ENCODE peak calls at places on chromosomes 13 and 19, in nine cellular contexts. One of them, this sample, is unnamed.
A peak's percentile ranks its signal among the peaks of the same experiment; 100 is the strongest.

GRCh38 chr19:30102239-30102638 is 160.2 kb downstream of the URI1 start:
- DNase-seq in AG09309: no peak
- DNase-seq in stimulated activated CD8-positive, alpha-beta memory T cell treated with anti-CD3 and anti-CD28 coated beads, Interleukin-12 subunit alpha, Interleukin-12 subunit beta, amount 100 ng/mL, for 1 hour: no peak
- DNase-seq in transverse colon: no peak
- DNase-seq in left ventricle myocardium inferior: no peak
- DNase-seq in activated CD4-positive, alpha-beta T cell treated with anti-CD3 and anti-CD28 coated beads, Interleukin-2, amount 10 ng/mL, durations not matched to agents 24 days and 14 days: no peak
- DNase-seq in stimulated activated CD4-positive, alpha-beta T cell treated with anti-CD3 and anti-CD28 coated beads, Interleukin-1b, Interleukin-23, amount 100 ng/mL, for 24 hours: no peak
- DNase-seq in ascending aorta: no peak
- DNase-seq in C1 segment of cervical spinal cord: no peak
- DNase-seq in this sample: no peak

GRCh38 chr19:46970815-46971214 is 48.8 kb upstream of the NPAS1 start:
- DNase-seq in AG09309: peak; percentile 94
- DNase-seq in stimulated activated CD8-positive, alpha-beta memory T cell treated with anti-CD3 and anti-CD28 coated beads, Interleukin-12 subunit alpha, Interleukin-12 subunit beta, amount 100 ng/mL, for 1 hour: no peak
- DNase-seq in transverse colon: no peak
- DNase-seq in left ventricle myocardium inferior: peak; percentile 66
- DNase-seq in activated CD4-positive, alpha-beta T cell treated with anti-CD3 and anti-CD28 coated beads, Interleukin-2, amount 10 ng/mL, durations not matched to agents 24 days and 14 days: no peak
- DNase-seq in stimulated activated CD4-positive, alpha-beta T cell treated with anti-CD3 and anti-CD28 coated beads, Interleukin-1b, Interleukin-23, amount 100 ng/mL, for 24 hours: no peak
- DNase-seq in ascending aorta: no peak
- DNase-seq in C1 segment of cervical spinal cord: no peak
- DNase-seq in this sample: no peak

GRCh38 chr13:114078501-114079451 is 53.6 kb downstream of the RASA3 start:
- DNase-seq in AG09309: no peak
- DNase-seq in stimulated activated CD8-positive, alpha-beta memory T cell treated with anti-CD3 and anti-CD28 coated beads, Interleukin-12 subunit alpha, Interleukin-12 subunit beta, amount 100 ng/mL, for 1 hour: no peak
- DNase-seq in transverse colon: peak; percentile 63
- DNase-seq in left ventricle myocardium inferior: peak; percentile 67
- DNase-seq in activated CD4-positive, alpha-beta T cell treated with anti-CD3 and anti-CD28 coated beads, Interleukin-2, amount 10 ng/mL, durations not matched to agents 24 days and 14 days: no peak
- DNase-seq in stimulated activated CD4-positive, alpha-beta T cell treated with anti-CD3 and anti-CD28 coated beads, Interleukin-1b, Interleukin-23, amount 100 ng/mL, for 24 hours: no peak
- DNase-seq in ascending aorta: peak; percentile 69
- DNase-seq in C1 segment of cervical spinal cord: no peak
- DNase-seq in this sample: no peak

GRCh38 chr19:37981785-37982475 is 74.9 kb downstream of the SIPA1L3 start:
- DNase-seq in AG09309: no peak
- DNase-seq in stimulated activated CD8-positive, alpha-beta memory T cell treated with anti-CD3 and anti-CD28 coated beads, Interleukin-12 subunit alpha, Interleukin-12 subunit beta, amount 100 ng/mL, for 1 hour: no peak
- DNase-seq in transverse colon: peak; percentile 76
- DNase-seq in left ventricle myocardium inferior: no peak
- DNase-seq in activated CD4-positive, alpha-beta T cell treated with anti-CD3 and anti-CD28 coated beads, Interleukin-2, amount 10 ng/mL, durations not matched to agents 24 days and 14 days: no peak
- DNase-seq in stimulated activated CD4-positive, alpha-beta T cell treated with anti-CD3 and anti-CD28 coated beads, Interleukin-1b, Interleukin-23, amount 100 ng/mL, for 24 hours: no peak
- DNase-seq in ascending aorta: no peak
- DNase-seq in C1 segment of cervical spinal cord: no peak
- DNase-seq in this sample: peak; percentile 59

GRCh38 chr13:102289606-102290005 is 112.2 kb downstream of the FGF14 start:
- DNase-seq in AG09309: no peak
- DNase-seq in stimulated activated CD8-positive, alpha-beta memory T cell treated with anti-CD3 and anti-CD28 coated beads, Interleukin-12 subunit alpha, Interleukin-12 subunit beta, amount 100 ng/mL, for 1 hour: no peak
- DNase-seq in transverse colon: no peak
- DNase-seq in left ventricle myocardium inferior: no peak
- DNase-seq in activated CD4-positive, alpha-beta T cell treated with anti-CD3 and anti-CD28 coated beads, Interleukin-2, amount 10 ng/mL, durations not matched to agents 24 days and 14 days: no peak
- DNase-seq in stimulated activated CD4-positive, alpha-beta T cell treated with anti-CD3 and anti-CD28 coated beads, Interleukin-1b, Interleukin-23, amount 100 ng/mL, for 24 hours: no peak
- DNase-seq in ascending aorta: no peak
- DNase-seq in C1 segment of cervical spinal cord: no peak
- DNase-seq in this sample: no peak

GRCh38 chr19:3210347-3211017 is 14.0 kb upstream of the CELF5 start:
- DNase-seq in AG09309: no peak
- DNase-seq in stimulated activated CD8-positive, alpha-beta memory T cell treated with anti-CD3 and anti-CD28 coated beads, Interleukin-12 subunit alpha, Interleukin-12 subunit beta, amount 100 ng/mL, for 1 hour: peak; percentile 50
- DNase-seq in transverse colon: peak; percentile 72
- DNase-seq in left ventricle myocardium inferior: peak; percentile 46
- DNase-seq in activated CD4-positive, alpha-beta T cell treated with anti-CD3 and anti-CD28 coated beads, Interleukin-2, amount 10 ng/mL, durations not matched to agents 24 days and 14 days: peak; percentile 90
- DNase-seq in stimulated activated CD4-positive, alpha-beta T cell treated with anti-CD3 and anti-CD28 coated beads, Interleukin-1b, Interleukin-23, amount 100 ng/mL, for 24 hours: peak; percentile 32
- DNase-seq in ascending aorta: peak; percentile 72
- DNase-seq in C1 segment of cervical spinal cord: peak; percentile 5
- DNase-seq in this sample: no peak

GRCh38 chr19:41707502-41707812 is 969 bp upstream of the CEACAM5 start:
- DNase-seq in AG09309: no peak
- DNase-seq in stimulated activated CD8-positive, alpha-beta memory T cell treated with anti-CD3 and anti-CD28 coated beads, Interleukin-12 subunit alpha, Interleukin-12 subunit beta, amount 100 ng/mL, for 1 hour: no peak
- DNase-seq in transverse colon: peak; percentile 44
- DNase-seq in left ventricle myocardium inferior: no peak
- DNase-seq in activated CD4-positive, alpha-beta T cell treated with anti-CD3 and anti-CD28 coated beads, Interleukin-2, amount 10 ng/mL, durations not matched to agents 24 days and 14 days: no peak
- DNase-seq in stimulated activated CD4-positive, alpha-beta T cell treated with anti-CD3 and anti-CD28 coated beads, Interleukin-1b, Interleukin-23, amount 100 ng/mL, for 24 hours: no peak
- DNase-seq in ascending aorta: no peak
- DNase-seq in C1 segment of cervical spinal cord: no peak
- DNase-seq in this sample: no peak

GRCh38 chr13:108176685-108177274 is 38.6 kb downstream of the LIG4 start:
- DNase-seq in AG09309: no peak
- DNase-seq in stimulated activated CD8-positive, alpha-beta memory T cell treated with anti-CD3 and anti-CD28 coated beads, Interleukin-12 subunit alpha, Interleukin-12 subunit beta, amount 100 ng/mL, for 1 hour: peak; percentile 22
- DNase-seq in transverse colon: peak; percentile 37
- DNase-seq in left ventricle myocardium inferior: no peak
- DNase-seq in activated CD4-positive, alpha-beta T cell treated with anti-CD3 and anti-CD28 coated beads, Interleukin-2, amount 10 ng/mL, durations not matched to agents 24 days and 14 days: peak; percentile 84
- DNase-seq in stimulated activated CD4-positive, alpha-beta T cell treated with anti-CD3 and anti-CD28 coated beads, Interleukin-1b, Interleukin-23, amount 100 ng/mL, for 24 hours: no peak
- DNase-seq in ascending aorta: no peak
- DNase-seq in C1 segment of cervical spinal cord: peak; percentile 2
- DNase-seq in this sample: no peak

GRCh38 chr19:33767898-33768413 is 28.7 kb upstream of the KCTD15 start:
- DNase-seq in AG09309: no peak
- DNase-seq in stimulated activated CD8-positive, alpha-beta memory T cell treated with anti-CD3 and anti-CD28 coated beads, Interleukin-12 subunit alpha, Interleukin-12 subunit beta, amount 100 ng/mL, for 1 hour: no peak
- DNase-seq in transverse colon: no peak
- DNase-seq in left ventricle myocardium inferior: no peak
- DNase-seq in activated CD4-positive, alpha-beta T cell treated with anti-CD3 and anti-CD28 coated beads, Interleukin-2, amount 10 ng/mL, durations not matched to agents 24 days and 14 days: peak; percentile 78
- DNase-seq in stimulated activated CD4-positive, alpha-beta T cell treated with anti-CD3 and anti-CD28 coated beads, Interleukin-1b, Interleukin-23, amount 100 ng/mL, for 24 hours: no peak
- DNase-seq in ascending aorta: no peak
- DNase-seq in C1 segment of cervical spinal cord: no peak
- DNase-seq in this sample: no peak

GRCh38 chr13:93450226-93450625 is 223.6 kb downstream of the GPC6 start:
- DNase-seq in AG09309: peak; percentile 5
- DNase-seq in stimulated activated CD8-positive, alpha-beta memory T cell treated with anti-CD3 and anti-CD28 coated beads, Interleukin-12 subunit alpha, Interleukin-12 subunit beta, amount 100 ng/mL, for 1 hour: no peak
- DNase-seq in transverse colon: no peak
- DNase-seq in left ventricle myocardium inferior: no peak
- DNase-seq in activated CD4-positive, alpha-beta T cell treated with anti-CD3 and anti-CD28 coated beads, Interleukin-2, amount 10 ng/mL, durations not matched to agents 24 days and 14 days: no peak
- DNase-seq in stimulated activated CD4-positive, alpha-beta T cell treated with anti-CD3 and anti-CD28 coated beads, Interleukin-1b, Interleukin-23, amount 100 ng/mL, for 24 hours: no peak
- DNase-seq in ascending aorta: no peak
- DNase-seq in C1 segment of cervical spinal cord: no peak
- DNase-seq in this sample: peak; percentile 34

GRCh38 chr19:58229255-58229639 is 533 bp downstream of the ZNF544 start:
- DNase-seq in AG09309: no peak
- DNase-seq in stimulated activated CD8-positive, alpha-beta memory T cell treated with anti-CD3 and anti-CD28 coated beads, Interleukin-12 subunit alpha, Interleukin-12 subunit beta, amount 100 ng/mL, for 1 hour: no peak
- DNase-seq in transverse colon: no peak
- DNase-seq in left ventricle myocardium inferior: no peak
- DNase-seq in activated CD4-positive, alpha-beta T cell treated with anti-CD3 and anti-CD28 coated beads, Interleukin-2, amount 10 ng/mL, durations not matched to agents 24 days and 14 days: peak; percentile 66
- DNase-seq in stimulated activated CD4-positive, alpha-beta T cell treated with anti-CD3 and anti-CD28 coated beads, Interleukin-1b, Interleukin-23, amount 100 ng/mL, for 24 hours: no peak
- DNase-seq in ascending aorta: no peak
- DNase-seq in C1 segment of cervical spinal cord: peak; percentile 33
- DNase-seq in this sample: no peak

GRCh38 chr13:46289260-46289955 is 77.7 kb downstream of the LRRC63 start:
- DNase-seq in AG09309: no peak
- DNase-seq in stimulated activated CD8-positive, alpha-beta memory T cell treated with anti-CD3 and anti-CD28 coated beads, Interleukin-12 subunit alpha, Interleukin-12 subunit beta, amount 100 ng/mL, for 1 hour: no peak
- DNase-seq in transverse colon: no peak
- DNase-seq in left ventricle myocardium inferior: no peak
- DNase-seq in activated CD4-positive, alpha-beta T cell treated with anti-CD3 and anti-CD28 coated beads, Interleukin-2, amount 10 ng/mL, durations not matched to agents 24 days and 14 days: no peak
- DNase-seq in stimulated activated CD4-positive, alpha-beta T cell treated with anti-CD3 and anti-CD28 coated beads, Interleukin-1b, Interleukin-23, amount 100 ng/mL, for 24 hours: no peak
- DNase-seq in ascending aorta: no peak
- DNase-seq in C1 segment of cervical spinal cord: no peak
- DNase-seq in this sample: no peak

GRCh38 chr19:37594982-37595382 is 306 bp downstream of the ZNF540 start:
- DNase-seq in AG09309: peak; percentile 11
- DNase-seq in stimulated activated CD8-positive, alpha-beta memory T cell treated with anti-CD3 and anti-CD28 coated beads, Interleukin-12 subunit alpha, Interleukin-12 subunit beta, amount 100 ng/mL, for 1 hour: peak; percentile 28
- DNase-seq in transverse colon: peak; percentile 66
- DNase-seq in left ventricle myocardium inferior: peak; percentile 66
- DNase-seq in activated CD4-positive, alpha-beta T cell treated with anti-CD3 and anti-CD28 coated beads, Interleukin-2, amount 10 ng/mL, durations not matched to agents 24 days and 14 days: peak; percentile 83
- DNase-seq in stimulated activated CD4-positive, alpha-beta T cell treated with anti-CD3 and anti-CD28 coated beads, Interleukin-1b, Interleukin-23, amount 100 ng/mL, for 24 hours: peak; percentile 2
- DNase-seq in ascending aorta: peak; percentile 88
- DNase-seq in C1 segment of cervical spinal cord: peak; percentile 87
- DNase-seq in this sample: peak; percentile 2

GRCh38 chr13:67643656-67644055 is 413.5 kb upstream of the PCDH9 start:
- DNase-seq in AG09309: no peak
- DNase-seq in stimulated activated CD8-positive, alpha-beta memory T cell treated with anti-CD3 and anti-CD28 coated beads, Interleukin-12 subunit alpha, Interleukin-12 subunit beta, amount 100 ng/mL, for 1 hour: no peak
- DNase-seq in transverse colon: no peak
- DNase-seq in left ventricle myocardium inferior: no peak
- DNase-seq in activated CD4-positive, alpha-beta T cell treated with anti-CD3 and anti-CD28 coated beads, Interleukin-2, amount 10 ng/mL, durations not matched to agents 24 days and 14 days: no peak
- DNase-seq in stimulated activated CD4-positive, alpha-beta T cell treated with anti-CD3 and anti-CD28 coated beads, Interleukin-1b, Interleukin-23, amount 100 ng/mL, for 24 hours: no peak
- DNase-seq in ascending aorta: no peak
- DNase-seq in C1 segment of cervical spinal cord: no peak
- DNase-seq in this sample: no peak

GRCh38 chr19:38892841-38893240 is 6.6 kb downstream of the SIRT2 start:
- DNase-seq in AG09309: no peak
- DNase-seq in stimulated activated CD8-positive, alpha-beta memory T cell treated with anti-CD3 and anti-CD28 coated beads, Interleukin-12 subunit alpha, Interleukin-12 subunit beta, amount 100 ng/mL, for 1 hour: no peak
- DNase-seq in transverse colon: no peak
- DNase-seq in left ventricle myocardium inferior: no peak
- DNase-seq in activated CD4-positive, alpha-beta T cell treated with anti-CD3 and anti-CD28 coated beads, Interleukin-2, amount 10 ng/mL, durations not matched to agents 24 days and 14 days: no peak
- DNase-seq in stimulated activated CD4-positive, alpha-beta T cell treated with anti-CD3 and anti-CD28 coated beads, Interleukin-1b, Interleukin-23, amount 100 ng/mL, for 24 hours: no peak
- DNase-seq in ascending aorta: no peak
- DNase-seq in C1 segment of cervical spinal cord: no peak
- DNase-seq in this sample: no peak

GRCh38 chr13:110856941-110857835 is 57.7 kb downstream of the ANKRD10 start:
- DNase-seq in AG09309: no peak
- DNase-seq in stimulated activated CD8-positive, alpha-beta memory T cell treated with anti-CD3 and anti-CD28 coated beads, Interleukin-12 subunit alpha, Interleukin-12 subunit beta, amount 100 ng/mL, for 1 hour: no peak
- DNase-seq in transverse colon: no peak
- DNase-seq in left ventricle myocardium inferior: no peak
- DNase-seq in activated CD4-positive, alpha-beta T cell treated with anti-CD3 and anti-CD28 coated beads, Interleukin-2, amount 10 ng/mL, durations not matched to agents 24 days and 14 days: peak; percentile 63
- DNase-seq in stimulated activated CD4-positive, alpha-beta T cell treated with anti-CD3 and anti-CD28 coated beads, Interleukin-1b, Interleukin-23, amount 100 ng/mL, for 24 hours: no peak
- DNase-seq in ascending aorta: no peak
- DNase-seq in C1 segment of cervical spinal cord: no peak
- DNase-seq in this sample: no peak

GRCh38 chr13:98664047-98664446 is 87.1 kb upstream of the STK24 start:
- DNase-seq in AG09309: peak; percentile 33
- DNase-seq in stimulated activated CD8-positive, alpha-beta memory T cell treated with anti-CD3 and anti-CD28 coated beads, Interleukin-12 subunit alpha, Interleukin-12 subunit beta, amount 100 ng/mL, for 1 hour: no peak
- DNase-seq in transverse colon: no peak
- DNase-seq in left ventricle myocardium inferior: no peak
- DNase-seq in activated CD4-positive, alpha-beta T cell treated with anti-CD3 and anti-CD28 coated beads, Interleukin-2, amount 10 ng/mL, durations not matched to agents 24 days and 14 days: peak; percentile 73
- DNase-seq in stimulated activated CD4-positive, alpha-beta T cell treated with anti-CD3 and anti-CD28 coated beads, Interleukin-1b, Interleukin-23, amount 100 ng/mL, for 24 hours: peak; percentile 25
- DNase-seq in ascending aorta: no peak
- DNase-seq in C1 segment of cervical spinal cord: no peak
- DNase-seq in this sample: no peak

GRCh38 chr13:79973533-79973963 is 367.4 kb downstream of the SPRY2 start:
- DNase-seq in AG09309: no peak
- DNase-seq in stimulated activated CD8-positive, alpha-beta memory T cell treated with anti-CD3 and anti-CD28 coated beads, Interleukin-12 subunit alpha, Interleukin-12 subunit beta, amount 100 ng/mL, for 1 hour: no peak
- DNase-seq in transverse colon: peak; percentile 17
- DNase-seq in left ventricle myocardium inferior: peak; percentile 45
- DNase-seq in activated CD4-positive, alpha-beta T cell treated with anti-CD3 and anti-CD28 coated beads, Interleukin-2, amount 10 ng/mL, durations not matched to agents 24 days and 14 days: peak; percentile 49
- DNase-seq in stimulated activated CD4-positive, alpha-beta T cell treated with anti-CD3 and anti-CD28 coated beads, Interleukin-1b, Interleukin-23, amount 100 ng/mL, for 24 hours: no peak
- DNase-seq in ascending aorta: no peak
- DNase-seq in C1 segment of cervical spinal cord: no peak
- DNase-seq in this sample: no peak

GRCh38 chr19:4870025-4870700 is 2.7 kb upstream of the PLIN3 start:
- DNase-seq in AG09309: peak; percentile 77
- DNase-seq in stimulated activated CD8-positive, alpha-beta memory T cell treated with anti-CD3 and anti-CD28 coated beads, Interleukin-12 subunit alpha, Interleukin-12 subunit beta, amount 100 ng/mL, for 1 hour: no peak
- DNase-seq in transverse colon: peak; percentile 65
- DNase-seq in left ventricle myocardium inferior: no peak
- DNase-seq in activated CD4-positive, alpha-beta T cell treated with anti-CD3 and anti-CD28 coated beads, Interleukin-2, amount 10 ng/mL, durations not matched to agents 24 days and 14 days: no peak
- DNase-seq in stimulated activated CD4-positive, alpha-beta T cell treated with anti-CD3 and anti-CD28 coated beads, Interleukin-1b, Interleukin-23, amount 100 ng/mL, for 24 hours: no peak
- DNase-seq in ascending aorta: peak; percentile 77
- DNase-seq in C1 segment of cervical spinal cord: no peak
- DNase-seq in this sample: peak; percentile 66

GRCh38 chr13:59914556-59914955 is 249.2 kb downstream of the DIAPH3 start:
- DNase-seq in AG09309: peak; percentile 10
- DNase-seq in stimulated activated CD8-positive, alpha-beta memory T cell treated with anti-CD3 and anti-CD28 coated beads, Interleukin-12 subunit alpha, Interleukin-12 subunit beta, amount 100 ng/mL, for 1 hour: no peak
- DNase-seq in transverse colon: no peak
- DNase-seq in left ventricle myocardium inferior: no peak
- DNase-seq in activated CD4-positive, alpha-beta T cell treated with anti-CD3 and anti-CD28 coated beads, Interleukin-2, amount 10 ng/mL, durations not matched to agents 24 days and 14 days: no peak
- DNase-seq in stimulated activated CD4-positive, alpha-beta T cell treated with anti-CD3 and anti-CD28 coated beads, Interleukin-1b, Interleukin-23, amount 100 ng/mL, for 24 hours: no peak
- DNase-seq in ascending aorta: no peak
- DNase-seq in C1 segment of cervical spinal cord: no peak
- DNase-seq in this sample: peak; percentile 13

GRCh38 chr19:17778621-17779280 is 16.2 kb upstream of the B3GNT3 start:
- DNase-seq in AG09309: no peak
- DNase-seq in stimulated activated CD8-positive, alpha-beta memory T cell treated with anti-CD3 and anti-CD28 coated beads, Interleukin-12 subunit alpha, Interleukin-12 subunit beta, amount 100 ng/mL, for 1 hour: no peak
- DNase-seq in transverse colon: no peak
- DNase-seq in left ventricle myocardium inferior: no peak
- DNase-seq in activated CD4-positive, alpha-beta T cell treated with anti-CD3 and anti-CD28 coated beads, Interleukin-2, amount 10 ng/mL, durations not matched to agents 24 days and 14 days: no peak
- DNase-seq in stimulated activated CD4-positive, alpha-beta T cell treated with anti-CD3 and anti-CD28 coated beads, Interleukin-1b, Interleukin-23, amount 100 ng/mL, for 24 hours: no peak
- DNase-seq in ascending aorta: no peak
- DNase-seq in C1 segment of cervical spinal cord: no peak
- DNase-seq in this sample: no peak

This sample was measured in AG04450.